ENCODE peak calls at places on chromosomes 7 and 10, in eight cellular contexts. One of them, this sample, is unnamed.

GRCh38 chr10:74337330-74338016 is 186.5 kb downstream of the ADK start:
- DNase-seq in BJ: no peak
- DNase-seq in fibroblast of mammary gland: peak
- DNase-seq in cardiac muscle cell: no peak
- DNase-seq in neural progenitor cell: no peak
- DNase-seq in SJSA1: peak
- DNase-seq in astrocyte: peak
- DNase-seq in Caco-2: no peak
- DNase-seq in this sample: no peak

GRCh38 chr7:37092548-37092947 is 356.1 kb downstream of the ELMO1 start:
- DNase-seq in BJ: no peak
- DNase-seq in fibroblast of mammary gland: peak
- DNase-seq in cardiac muscle cell: no peak
- DNase-seq in neural progenitor cell: no peak
- DNase-seq in SJSA1: no peak
- DNase-seq in astrocyte: no peak
- DNase-seq in Caco-2: no peak
- DNase-seq in this sample: no peak

GRCh38 chr7:131581241-131582157 is 25.1 kb upstream of the PODXL start:
- DNase-seq in BJ: no peak
- DNase-seq in fibroblast of mammary gland: no peak
- DNase-seq in cardiac muscle cell: peak
- DNase-seq in neural progenitor cell: no peak
- DNase-seq in SJSA1: no peak
- DNase-seq in astrocyte: no peak
- DNase-seq in Caco-2: no peak
- DNase-seq in this sample: no peak

GRCh38 chr7:6579446-6579845 is 2.2 kb downstream of the ZDHHC4 start:
- DNase-seq in BJ: no peak
- DNase-seq in fibroblast of mammary gland: peak
- DNase-seq in cardiac muscle cell: no peak
- DNase-seq in neural progenitor cell: no peak
- DNase-seq in SJSA1: no peak
- DNase-seq in astrocyte: no peak
- DNase-seq in Caco-2: no peak
- DNase-seq in this sample: no peak

GRCh38 chr7:2411815-2412586 is 8.6 kb downstream of the CHST12 start:
- DNase-seq in BJ: no peak
- DNase-seq in fibroblast of mammary gland: no peak
- DNase-seq in cardiac muscle cell: no peak
- DNase-seq in neural progenitor cell: no peak
- DNase-seq in SJSA1: peak
- DNase-seq in astrocyte: no peak
- DNase-seq in Caco-2: peak
- DNase-seq in this sample: no peak

GRCh38 chr7:94998951-94999350 is 91.6 kb downstream of the PPP1R9A start:
- DNase-seq in BJ: no peak
- DNase-seq in fibroblast of mammary gland: no peak
- DNase-seq in cardiac muscle cell: no peak
- DNase-seq in neural progenitor cell: no peak
- DNase-seq in SJSA1: no peak
- DNase-seq in astrocyte: no peak
- DNase-seq in Caco-2: no peak
- DNase-seq in this sample: no peak

GRCh38 chr7:41006591-41006990 is 696.3 kb downstream of the INHBA start:
- DNase-seq in BJ: no peak
- DNase-seq in fibroblast of mammary gland: peak
- DNase-seq in cardiac muscle cell: no peak
- DNase-seq in neural progenitor cell: no peak
- DNase-seq in SJSA1: no peak
- DNase-seq in astrocyte: peak
- DNase-seq in Caco-2: no peak
- DNase-seq in this sample: no peak

GRCh38 chr10:11849908-11850307 is 26.8 kb downstream of the PROSER2 start:
- DNase-seq in BJ: no peak
- DNase-seq in fibroblast of mammary gland: peak
- DNase-seq in cardiac muscle cell: no peak
- DNase-seq in neural progenitor cell: no peak
- DNase-seq in SJSA1: no peak
- DNase-seq in astrocyte: no peak
- DNase-seq in Caco-2: no peak
- DNase-seq in this sample: no peak

GRCh38 chr7:41643616-41644015 is 59.3 kb downstream of the INHBA start:
- DNase-seq in BJ: no peak
- DNase-seq in fibroblast of mammary gland: no peak
- DNase-seq in cardiac muscle cell: no peak
- DNase-seq in neural progenitor cell: no peak
- DNase-seq in SJSA1: no peak
- DNase-seq in astrocyte: no peak
- DNase-seq in Caco-2: no peak
- DNase-seq in this sample: no peak

GRCh38 chr7:127619681-127620405 is 1.9 kb upstream of the PAX4 start:
- DNase-seq in BJ: no peak
- DNase-seq in fibroblast of mammary gland: no peak
- DNase-seq in cardiac muscle cell: no peak
- DNase-seq in neural progenitor cell: peak
- DNase-seq in SJSA1: no peak
- DNase-seq in astrocyte: no peak
- DNase-seq in Caco-2: no peak
- DNase-seq in this sample: no peak

GRCh38 chr10:71429929-71430328 is 33.2 kb downstream of the CDH23 start:
- DNase-seq in BJ: no peak
- DNase-seq in fibroblast of mammary gland: no peak
- DNase-seq in cardiac muscle cell: no peak
- DNase-seq in neural progenitor cell: peak
- DNase-seq in SJSA1: no peak
- DNase-seq in astrocyte: no peak
- DNase-seq in Caco-2: peak
- DNase-seq in this sample: no peak

GRCh38 chr10:47299989-47300931 is at the start of gene GDF10:
- DNase-seq in BJ: no peak
- DNase-seq in fibroblast of mammary gland: no peak
- DNase-seq in cardiac muscle cell: peak
- DNase-seq in neural progenitor cell: peak
- DNase-seq in SJSA1: no peak
- DNase-seq in astrocyte: no peak
- DNase-seq in Caco-2: no peak
- DNase-seq in this sample: no peak

GRCh38 chr7:16267953-16268820 is 153.2 kb downstream of the CRPPA start:
- DNase-seq in BJ: no peak
- DNase-seq in fibroblast of mammary gland: no peak
- DNase-seq in cardiac muscle cell: no peak
- DNase-seq in neural progenitor cell: no peak
- DNase-seq in SJSA1: no peak
- DNase-seq in astrocyte: no peak
- DNase-seq in Caco-2: no peak
- DNase-seq in this sample: no peak

GRCh38 chr7:16268821-16269768 is 152.2 kb downstream of the CRPPA start:
- DNase-seq in BJ: peak
- DNase-seq in fibroblast of mammary gland: peak
- DNase-seq in cardiac muscle cell: peak
- DNase-seq in neural progenitor cell: no peak
- DNase-seq in SJSA1: peak
- DNase-seq in astrocyte: peak
- DNase-seq in Caco-2: no peak
- DNase-seq in this sample: no peak

GRCh38 chr7:16271355-16271754 is 150.0 kb downstream of the CRPPA start:
- DNase-seq in BJ: no peak
- DNase-seq in fibroblast of mammary gland: no peak
- DNase-seq in cardiac muscle cell: no peak
- DNase-seq in neural progenitor cell: no peak
- DNase-seq in SJSA1: no peak
- DNase-seq in astrocyte: no peak
- DNase-seq in Caco-2: no peak
- DNase-seq in this sample: no peak

GRCh38 chr7:16270844-16271243 is 150.5 kb downstream of the CRPPA start:
- DNase-seq in BJ: no peak
- DNase-seq in fibroblast of mammary gland: no peak
- DNase-seq in cardiac muscle cell: no peak
- DNase-seq in neural progenitor cell: no peak
- DNase-seq in SJSA1: no peak
- DNase-seq in astrocyte: no peak
- DNase-seq in Caco-2: no peak
- DNase-seq in this sample: no peak

GRCh38 chr7:16271990-16272665 is 149.2 kb downstream of the CRPPA start:
- DNase-seq in BJ: no peak
- DNase-seq in fibroblast of mammary gland: peak
- DNase-seq in cardiac muscle cell: no peak
- DNase-seq in neural progenitor cell: no peak
- DNase-seq in SJSA1: no peak
- DNase-seq in astrocyte: peak
- DNase-seq in Caco-2: peak
- DNase-seq in this sample: no peak
- H3K4me3 ChIP-seq in BJ: no peak
- H3K4me3 ChIP-seq in fibroblast of mammary gland: no peak
- H3K4me3 ChIP-seq in cardiac muscle cell: no peak
- H3K4me3 ChIP-seq in neural progenitor cell: no peak
- H3K4me3 ChIP-seq in SJSA1: no peak
- H3K4me3 ChIP-seq in astrocyte: no peak
- H3K4me3 ChIP-seq in Caco-2: no peak
- H3K4me3 ChIP-seq in this sample: no peak

DNA sequence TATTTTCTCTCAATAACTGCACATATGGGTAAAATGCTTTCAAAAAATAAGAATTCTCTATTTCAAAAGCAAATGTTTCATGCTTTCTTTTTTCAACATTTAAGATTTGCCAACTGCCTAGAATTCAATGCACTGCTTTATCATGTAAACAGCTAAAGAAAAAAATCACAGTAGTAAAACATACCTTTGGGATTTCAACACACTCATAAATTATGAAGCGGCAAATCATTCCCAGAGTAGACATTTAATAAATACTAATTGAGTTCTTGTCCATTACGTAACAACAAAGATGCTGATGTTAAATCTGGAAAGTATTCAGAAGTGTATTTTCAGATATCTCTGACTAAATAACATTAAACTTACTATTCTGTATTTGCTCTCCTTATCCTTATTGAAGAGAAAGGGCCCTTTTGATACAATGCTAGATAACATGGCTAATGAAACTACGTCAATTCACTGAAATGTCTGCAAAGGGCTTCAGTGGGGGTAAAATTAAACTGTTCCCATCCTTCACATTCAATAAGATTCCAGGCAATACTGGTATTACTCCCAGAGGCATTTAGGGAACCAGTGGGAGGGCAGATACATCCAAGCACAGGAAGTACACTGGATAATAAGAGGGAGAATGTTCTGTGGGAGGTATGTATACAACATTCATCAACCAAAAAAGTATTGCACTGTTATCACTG is 13.9 kb downstream of the NAPEPLD start:
- DNase-seq in BJ: no peak
- DNase-seq in fibroblast of mammary gland: peak
- DNase-seq in cardiac muscle cell: no peak
- DNase-seq in neural progenitor cell: no peak
- DNase-seq in SJSA1: peak
- DNase-seq in astrocyte: no peak
- DNase-seq in Caco-2: no peak
- DNase-seq in this sample: no peak
- H3K4me3 ChIP-seq in BJ: no peak
- H3K4me3 ChIP-seq in fibroblast of mammary gland: no peak
- H3K4me3 ChIP-seq in cardiac muscle cell: no peak
- H3K4me3 ChIP-seq in neural progenitor cell: no peak
- H3K4me3 ChIP-seq in SJSA1: no peak
- H3K4me3 ChIP-seq in astrocyte: no peak
- H3K4me3 ChIP-seq in Caco-2: no peak
- H3K4me3 ChIP-seq in this sample: no peak

DNA sequence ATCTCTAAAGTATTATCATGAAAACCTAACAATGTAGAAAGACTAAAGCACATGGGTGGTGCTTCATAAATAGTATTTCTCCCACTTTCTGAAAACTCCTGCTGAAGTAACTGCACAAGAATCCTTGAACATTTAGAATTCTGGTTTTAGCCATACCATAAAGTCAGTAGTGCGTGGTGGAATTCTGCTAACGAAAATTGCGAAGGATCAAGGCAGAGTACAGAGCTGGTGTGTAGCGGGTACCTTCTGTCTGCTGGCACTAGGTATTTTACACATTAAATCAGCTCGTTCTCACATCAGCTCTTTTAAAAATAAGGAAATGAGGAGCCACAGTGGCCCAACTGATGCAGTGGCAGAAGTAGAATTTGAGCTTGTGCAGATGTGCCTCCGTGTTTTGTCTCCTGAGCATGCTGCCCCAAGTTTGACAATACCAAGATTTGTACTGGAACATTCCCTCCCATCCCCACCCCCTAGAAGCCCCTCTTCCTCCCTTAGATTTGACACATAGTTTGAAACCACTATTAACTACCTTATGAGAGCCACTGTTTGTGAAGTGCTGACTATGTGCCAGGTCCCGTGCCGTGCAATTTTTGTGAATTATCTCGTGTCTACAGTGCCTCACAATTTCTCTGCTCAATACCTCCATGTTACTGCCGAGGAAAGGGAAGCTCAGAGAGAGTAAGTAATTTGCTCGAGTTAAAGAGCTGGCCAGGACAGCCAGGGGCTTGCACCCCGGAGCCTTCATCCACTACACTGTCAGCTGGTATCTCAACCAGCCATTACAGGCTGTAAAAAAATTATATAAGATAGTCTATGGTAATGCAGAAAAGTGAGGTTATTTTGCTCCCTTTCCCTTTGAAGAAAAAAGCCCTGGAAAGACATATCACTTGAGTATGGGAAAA is 66.9 kb downstream of the EGFR start:
- DNase-seq in BJ: no peak
- DNase-seq in fibroblast of mammary gland: no peak
- DNase-seq in cardiac muscle cell: no peak
- DNase-seq in neural progenitor cell: no peak
- DNase-seq in SJSA1: no peak
- DNase-seq in astrocyte: no peak
- DNase-seq in Caco-2: no peak
- DNase-seq in this sample: no peak
- H3K4me3 ChIP-seq in BJ: no peak
- H3K4me3 ChIP-seq in fibroblast of mammary gland: peak
- H3K4me3 ChIP-seq in cardiac muscle cell: no peak
- H3K4me3 ChIP-seq in neural progenitor cell: no peak
- H3K4me3 ChIP-seq in SJSA1: no peak
- H3K4me3 ChIP-seq in astrocyte: peak
- H3K4me3 ChIP-seq in Caco-2: no peak
- H3K4me3 ChIP-seq in this sample: peak

DNA sequence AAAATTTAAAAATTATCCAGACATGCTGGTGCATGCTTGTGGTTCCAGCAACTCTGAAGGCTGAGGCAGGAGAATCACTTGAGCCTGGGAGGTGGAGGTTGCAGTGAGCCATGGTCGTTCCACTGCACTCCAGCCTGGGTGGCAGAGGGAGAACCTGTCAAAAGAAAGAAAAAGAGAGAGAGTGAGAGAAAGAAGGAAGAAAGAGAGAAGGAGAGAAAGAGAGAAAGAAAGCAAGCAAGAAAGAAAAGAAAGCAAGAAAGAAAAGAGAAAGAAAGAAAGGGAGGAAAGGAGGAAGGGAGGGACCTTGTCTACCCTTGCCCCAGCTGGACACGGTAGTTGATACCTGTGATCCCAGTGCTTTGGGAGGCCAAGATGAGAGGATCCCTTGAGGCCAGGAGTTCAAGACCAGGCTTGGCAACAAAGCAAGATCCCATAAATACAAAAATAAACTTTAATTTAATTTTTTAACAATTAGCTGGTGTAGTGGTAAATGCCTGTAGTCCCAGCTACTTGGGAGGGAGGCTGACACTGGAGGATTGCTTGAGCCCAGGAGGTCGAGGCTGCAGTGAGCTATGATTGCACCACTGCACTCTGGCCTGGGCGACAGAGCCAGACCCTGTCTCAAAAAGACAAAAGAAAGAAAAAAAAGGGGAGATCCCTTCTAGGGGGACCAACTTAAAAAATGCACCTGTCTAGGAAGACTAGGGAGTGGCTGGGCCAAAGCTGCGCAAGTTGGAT is 9.2 kb downstream of the NYAP1 start:
- DNase-seq in BJ: no peak
- DNase-seq in fibroblast of mammary gland: no peak
- DNase-seq in cardiac muscle cell: no peak
- DNase-seq in neural progenitor cell: no peak
- DNase-seq in SJSA1: no peak
- DNase-seq in astrocyte: no peak
- DNase-seq in Caco-2: no peak
- DNase-seq in this sample: no peak
- H3K4me3 ChIP-seq in BJ: no peak
- H3K4me3 ChIP-seq in fibroblast of mammary gland: no peak
- H3K4me3 ChIP-seq in cardiac muscle cell: no peak
- H3K4me3 ChIP-seq in neural progenitor cell: peak
- H3K4me3 ChIP-seq in SJSA1: no peak
- H3K4me3 ChIP-seq in astrocyte: no peak
- H3K4me3 ChIP-seq in Caco-2: peak
- H3K4me3 ChIP-seq in this sample: no peak